ENCODE peak calls at places on chromosomes 5 and 9, in eight cellular contexts. W is left colon; D is frontal cortex; T is epithelial cell of esophagus; Q is cardiac fibroblast; O is effector memory CD4-positive, alpha-beta T cell; A is activated CD4-positive, alpha-beta T cell treated with anti-CD3 and anti-CD28 coated beads for 36 hours; B is ecto neural progenitor cell. X is an unnamed sample.

GRCh38 chr9:69071059-69071458 is 35.5 kb downstream of the FXN start:
- DNase-seq in W (no peak), A (no peak), Q (peak; percentile 40), O (no peak), D (no peak), B (no peak), T (no peak), X (no peak)

GRCh38 chr5:161042862-161043261 is 190.9 kb upstream of the ATP10B start:
- DNase-seq in A (no peak), B (no peak), W (no peak), T (no peak), O (no peak), D (no peak), Q (no peak), X (no peak)

GRCh38 chr9:87395804-87396458 is 101.7 kb upstream of the DAPK1 start:
- DNase-seq in D (no peak), Q (no peak), W (no peak), O (no peak), B (no peak), T (no peak), A (no peak), X (no peak)

GRCh38 chr5:175800656-175801081 is 70.7 kb upstream of the CPLX2 start:
- DNase-seq in O (no peak), W (no peak), A (no peak), B (no peak), D (no peak), T (peak; percentile 36), Q (peak; percentile 12), X (no peak)

GRCh38 chr5:130871346-130872086 is 293.5 kb downstream of the HINT1 start:
- DNase-seq in T (peak; percentile 46), B (peak; percentile 49), D (no peak), W (peak; percentile 28), Q (peak; percentile 29), A (peak; percentile 57), O (no peak), X (peak; percentile 48)

GRCh38 chr5:143359869-143360268 is 43.6 kb downstream of the NR3C1 start:
- DNase-seq in A (no peak), T (no peak), D (no peak), O (no peak), Q (no peak), W (no peak), B (no peak), X (no peak)

GRCh38 chr9:33117306-33117705 is 40.8 kb upstream of the SMU1 start:
- DNase-seq in O (no peak), B (no peak), Q (no peak), W (no peak), A (no peak), T (no peak), D (no peak), X (no peak)

GRCh38 chr5:173802670-173803165 is 85.4 kb upstream of the CPEB4 start:
- DNase-seq in A (no peak), T (peak; percentile 83), O (no peak), W (peak; percentile 76), D (no peak), Q (peak; percentile 75), B (no peak), X (no peak)

GRCh38 chr5:154366353-154366752 is 79.4 kb upstream of the SAP30L start:
- DNase-seq in B (no peak), Q (peak; percentile 74), O (no peak), W (no peak), T (no peak), A (no peak), D (no peak), X (no peak)

GRCh38 chr5:159887050-159887449 is 29.2 kb upstream of the ADRA1B start:
- DNase-seq in D (no peak), Q (no peak), A (no peak), W (no peak), O (no peak), T (no peak), B (no peak), X (no peak)

GRCh38 chr5:102579379-102579778 is 80.6 kb upstream of the SLCO6A1 start:
- DNase-seq in W (no peak), Q (no peak), B (no peak), A (no peak), D (no peak), O (no peak), T (no peak), X (no peak)

GRCh38 chr5:138503487-138504270 is 38.4 kb downstream of the EGR1 start:
- DNase-seq in B (peak; percentile 58), A (peak; percentile 44), T (peak; percentile 75), O (no peak), Q (peak; percentile 82), D (peak; percentile 63), W (peak; percentile 15), X (peak; percentile 79)

GRCh38 chr5:176530983-176531901 is 6.0 kb downstream of the RNF44 start:
- DNase-seq in B (no peak), T (no peak), O (no peak), W (no peak), A (peak; percentile 57), D (peak; percentile 89), Q (no peak), X (no peak)

GRCh38 chr9:20340161-20340861 is 282.0 kb downstream of the MLLT3 start:
- DNase-seq in B (peak; percentile 67), D (no peak), A (no peak), Q (no peak), W (no peak), T (no peak), O (no peak), X (no peak)

X was measured in iPS-NIHi11.